ENCODE peak calls at places on chromosomes 1 and 21, in nine cellular contexts. G, S, L, E, M, R, Z, D and B are unnamed samples.

GRCh38 chr1:62746086-62746808 is 37.7 kb upstream of the ATG4C start:
- DNase-seq in L (no peak), S (no peak), G (peak), R (no peak), E (peak), D (peak), M (no peak), Z (peak), B (peak)

GRCh38 chr1:12565094-12565965 is 52.7 kb downstream of the DHRS3 start:
- DNase-seq in E (no peak), M (no peak), Z (no peak), L (no peak), G (peak), D (peak), S (no peak), R (no peak), B (no peak)

GRCh38 chr1:176174108-176174507 is 33.0 kb downstream of the COP1 start:
- DNase-seq in R (no peak), E (no peak), M (no peak), L (no peak), D (peak), S (no peak), G (no peak), Z (no peak), B (no peak)

GRCh38 chr1:155069551-155070391 is 6.2 kb downstream of the EFNA4 start:
- DNase-seq in L (no peak), M (no peak), S (no peak), Z (no peak), D (no peak), R (no peak), G (no peak), E (no peak), B (peak)

GRCh38 chr1:19559641-19560040 is 74.3 kb upstream of the CAPZB start:
- DNase-seq in Z (peak), S (no peak), M (no peak), G (no peak), L (no peak), R (no peak), D (peak), E (peak), B (no peak)

GRCh38 chr1:13585996-13586395 is 2.4 kb downstream of the PDPN start:
- DNase-seq in R (no peak), G (peak), M (no peak), D (no peak), L (no peak), E (no peak), S (no peak), Z (peak), B (no peak)

GRCh38 chr1:19007491-19008441 is 51.3 kb upstream of the IFFO2 start:
- DNase-seq in R (no peak), D (peak), S (no peak), E (no peak), M (no peak), L (peak), Z (no peak), G (no peak), B (no peak)

GRCh38 chr1:65165269-65166002 is 17.4 kb downstream of the AK4 start:
- DNase-seq in S (no peak), G (no peak), Z (no peak), R (no peak), M (no peak), L (no peak), E (no peak), D (no peak), B (no peak)

GRCh38 chr1:64175639-64176038 is 27.8 kb upstream of the UBE2U start:
- DNase-seq in G (no peak), R (no peak), D (no peak), L (no peak), S (no peak), M (no peak), E (no peak), Z (no peak), B (no peak)

GRCh38 chr1:170596701-170597100 is 64.7 kb downstream of the GORAB start:
- DNase-seq in E (no peak), R (no peak), G (no peak), D (no peak), S (no peak), M (no peak), L (no peak), Z (no peak), B (no peak)

GRCh38 chr1:97144527-97144926 is 422.9 kb downstream of the PTBP2 start:
- DNase-seq in G (no peak), M (no peak), E (peak), S (no peak), Z (peak), L (no peak), R (no peak), D (peak), B (no peak)

GRCh38 chr1:92956254-92956653 is 5.0 kb downstream of the DIPK1A start:
- DNase-seq in Z (no peak), G (no peak), D (no peak), M (no peak), S (no peak), L (no peak), E (no peak), R (no peak), B (no peak)

GRCh38 chr1:25026304-25026703 is 96.2 kb upstream of the RUNX3 start:
- DNase-seq in D (no peak), L (no peak), S (no peak), Z (no peak), M (no peak), G (no peak), R (no peak), E (no peak), B (no peak)

GRCh38 chr1:111704776-111705175 is 34.4 kb downstream of the INKA2 start:
- DNase-seq in R (no peak), D (no peak), S (peak), E (no peak), L (no peak), Z (peak), M (no peak), G (no peak), B (no peak)

GRCh38 chr1:50416553-50417453 is 6.4 kb downstream of the DMRTA2 start:
- DNase-seq in S (no peak), M (no peak), Z (no peak), G (no peak), D (no peak), L (no peak), E (no peak), R (no peak), B (no peak)

GRCh38 chr21:14711287-14711686 is 165.2 kb upstream of the SAMSN1 start:
- DNase-seq in M (no peak), E (no peak), Z (no peak), G (no peak), S (no peak), R (no peak), L (no peak), D (no peak), B (no peak)

GRCh38 chr21:7933923-7934322 is 2587.5 kb upstream of the TPTE start:
- DNase-seq in R (no peak), S (no peak), L (no peak), G (no peak), Z (no peak), D (no peak), M (no peak), E (no peak), B (no peak)

GRCh38 chr1:2611621-2612437 is 21.0 kb downstream of the MMEL1 start:
- DNase-seq in M (no peak), E (no peak), S (no peak), G (no peak), Z (no peak), L (no peak), D (no peak), R (no peak), B (no peak)

GRCh38 chr1:22962558-22962957 is 10.1 kb downstream of the LACTBL1 start:
- DNase-seq in M (no peak), E (no peak), G (no peak), R (no peak), S (no peak), Z (no peak), D (no peak), L (no peak), B (no peak)

GRCh38 chr21:30831194-30831765 is 1.7 kb upstream of the KRTAP7-1 start:
- DNase-seq in R (peak), L (no peak), E (peak), G (no peak), D (no peak), M (no peak), Z (no peak), S (peak), B (peak)

GRCh38 chr1:166915941-166916340 is 39.9 kb upstream of the TADA1 start:
- DNase-seq in Z (peak), G (no peak), D (no peak), M (no peak), E (peak), R (no peak), S (no peak), L (no peak), B (no peak)

GRCh38 chr1:232319106-232319505 is 310.8 kb downstream of the SIPA1L2 start:
- DNase-seq in S (peak), L (no peak), Z (no peak), G (no peak), E (no peak), R (no peak), M (no peak), D (no peak), B (no peak)

GRCh38 chr1:47776554-47777156 is 220.5 kb downstream of the TRABD2B start:
- DNase-seq in Z (no peak), S (no peak), R (no peak), L (no peak), G (no peak), E (no peak), D (no peak), M (no peak), B (no peak)

GRCh38 chr1:47440052-47440848 is 2.4 kb downstream of the FOXD2 start:
- DNase-seq in M (no peak), S (no peak), D (no peak), L (no peak), R (no peak), G (no peak), Z (no peak), E (no peak), B (no peak)

GRCh38 chr1:209883341-209883971 is 54.6 kb upstream of the SYT14 start:
- DNase-seq in M (no peak), G (peak), S (no peak), R (no peak), Z (peak), E (peak), D (peak), L (no peak), B (no peak)